ENCODE peak calls at places on chromosome 3, in six cellular contexts. P, O, G, R, Z and W are unnamed samples.

GRCh38 chr3:24829011-24829581 is 334.4 kb upstream of the THRB start:
- DNase-seq in P (peak), O (peak), G (peak), R (no peak), Z (no peak), W (no peak)

GRCh38 chr3:161560006-161560637 is 63.5 kb downstream of the OTOL1 start:
- DNase-seq in P (peak), O (peak), G (peak), R (no peak), Z (peak), W (no peak)

GRCh38 chr3:47266709-47267489 is 15.7 kb downstream of the KIF9 start:
- DNase-seq in P (peak), O (no peak), G (peak), R (peak), Z (peak), W (peak)

GRCh38 chr3:104825116-104825515 is 541.6 kb upstream of the ALCAM start:
- DNase-seq in P (no peak), O (no peak), G (no peak), R (no peak), Z (no peak), W (no peak)

GRCh38 chr3:83523470-83524073 is 1435.2 kb upstream of the CADM2 start:
- DNase-seq in P (peak), O (peak), G (no peak), R (no peak), Z (peak), W (peak)

GRCh38 chr3:127408684-127409420 is 121.0 kb upstream of the PRR20G start:
- DNase-seq in P (no peak), O (peak), G (no peak), R (no peak), Z (peak), W (no peak)

GRCh38 chr3:101010316-101010715 is 17.1 kb upstream of the ABI3BP start:
- DNase-seq in P (peak), O (no peak), G (no peak), R (no peak), Z (no peak), W (no peak)

GRCh38 chr3:141489184-141489583 is 2.4 kb downstream of the RASA2 start:
- DNase-seq in P (no peak), O (no peak), G (no peak), R (no peak), Z (peak), W (no peak)

GRCh38 chr3:78154521-78155186 is 1114.8 kb downstream of the ROBO2 start:
- DNase-seq in P (no peak), O (no peak), G (no peak), R (no peak), Z (no peak), W (no peak)

GRCh38 chr3:161219495-161219894 is 1.6 kb upstream of the NMD3 start:
- DNase-seq in P (no peak), O (no peak), G (no peak), R (no peak), Z (no peak), W (no peak)

GRCh38 chr3:158849747-158850146 is 47.9 kb downstream of the MFSD1 start:
- DNase-seq in P (no peak), O (no peak), G (no peak), R (no peak), Z (no peak), W (no peak)

GRCh38 chr3:87834327-87834726 is 224.5 kb downstream of the CGGBP1 start:
- DNase-seq in P (no peak), O (no peak), G (no peak), R (no peak), Z (no peak), W (no peak)

GRCh38 chr3:49769516-49769915 is 16.8 kb downstream of the IP6K1 start:
- DNase-seq in P (no peak), O (no peak), G (no peak), R (no peak), Z (no peak), W (no peak)

GRCh38 chr3:59606638-59607262 is 556.9 kb upstream of the CFAP20DC start:
- DNase-seq in P (no peak), O (no peak), G (no peak), R (no peak), Z (no peak), W (no peak)

GRCh38 chr3:134008630-134009156 is 21.0 kb downstream of the SLCO2A1 start:
- DNase-seq in P (peak), O (no peak), G (no peak), R (no peak), Z (no peak), W (no peak)

GRCh38 chr3:28495301-28495700 is 146.7 kb upstream of the AZI2 start:
- DNase-seq in P (no peak), O (no peak), G (no peak), R (no peak), Z (no peak), W (no peak)

GRCh38 chr3:126487151-126487771 is 11.6 kb upstream of the ZXDC start:
- DNase-seq in P (peak), O (no peak), G (no peak), R (no peak), Z (peak), W (no peak)

GRCh38 chr3:57746156-57747125 is 9.7 kb upstream of the SLMAP start:
- DNase-seq in P (no peak), O (no peak), G (no peak), R (no peak), Z (no peak), W (no peak)